ENCODE peak calls at places on chromosomes 11 and 22, in five cellular contexts. K, G, B, W and D are unnamed samples.
A peak's percentile ranks its signal among the peaks of the same experiment; 100 is the strongest.

GRCh38 chr11:71917646-71918045 is 10.7 kb downstream of the XNDC1N start:
- DNase-seq in B (no peak), W (no peak), K (no peak), G (no peak), D (no peak)

GRCh38 chr11:76810151-76810853 is 27.1 kb downstream of the TSKU start:
- DNase-seq in G (no peak), K (no peak), B (no peak), W (no peak), D (peak; percentile 32)

GRCh38 chr11:119671048-119671447 is 58.0 kb downstream of the NECTIN1 start:
- DNase-seq in W (peak; percentile 94), G (no peak), K (no peak), B (no peak), D (no peak)

GRCh38 chr11:65440831-65441499 is 18.4 kb downstream of the NEAT1 start:
- DNase-seq in K (no peak), G (no peak), B (no peak), W (peak; percentile 34), D (no peak)

GRCh38 chr11:124873980-124874379 is 8.7 kb downstream of the ROBO3 start:
- DNase-seq in W (no peak), G (no peak), B (no peak), K (no peak), D (peak; percentile 37)

GRCh38 chr22:48489551-48490512 is 1337.8 kb downstream of the BRD1 start:
- DNase-seq in W (peak; percentile 51), K (peak; percentile 64), G (no peak), B (no peak), D (peak; percentile 73)

GRCh38 chr22:26777402-26777801 is 120.0 kb downstream of the MIAT start:
- DNase-seq in B (no peak), W (no peak), K (no peak), G (no peak), D (peak; percentile 58)

GRCh38 chr22:31474743-31475142 is 14.9 kb downstream of the EIF4ENIF1 start:
- DNase-seq in K (no peak), G (no peak), B (no peak), W (no peak), D (no peak)

GRCh38 chr11:31646206-31646605 is 136.6 kb downstream of the ELP4 start:
- DNase-seq in W (no peak), K (no peak), B (no peak), G (no peak), D (no peak)

GRCh38 chr11:5737091-5737490 is 843 bp downstream of the OR56B1 start:
- DNase-seq in B (no peak), G (no peak), K (no peak), W (no peak), D (no peak)

GRCh38 chr22:35442471-35442870 is 42.5 kb downstream of the MCM5 start:
- DNase-seq in W (no peak), B (no peak), K (no peak), G (no peak), D (no peak)

GRCh38 chr11:36741515-36741914 is 143.5 kb upstream of the RAG2 start:
- DNase-seq in K (no peak), W (no peak), G (no peak), B (no peak), D (no peak)

GRCh38 chr11:15816996-15817395 is 539.4 kb downstream of the SOX6 start:
- DNase-seq in W (no peak), B (no peak), K (no peak), G (no peak), D (no peak)

GRCh38 chr11:117786099-117786870 is 10.7 kb downstream of the DSCAML1 start:
- DNase-seq in G (no peak), B (no peak), K (no peak), W (no peak), D (no peak)

DNA sequence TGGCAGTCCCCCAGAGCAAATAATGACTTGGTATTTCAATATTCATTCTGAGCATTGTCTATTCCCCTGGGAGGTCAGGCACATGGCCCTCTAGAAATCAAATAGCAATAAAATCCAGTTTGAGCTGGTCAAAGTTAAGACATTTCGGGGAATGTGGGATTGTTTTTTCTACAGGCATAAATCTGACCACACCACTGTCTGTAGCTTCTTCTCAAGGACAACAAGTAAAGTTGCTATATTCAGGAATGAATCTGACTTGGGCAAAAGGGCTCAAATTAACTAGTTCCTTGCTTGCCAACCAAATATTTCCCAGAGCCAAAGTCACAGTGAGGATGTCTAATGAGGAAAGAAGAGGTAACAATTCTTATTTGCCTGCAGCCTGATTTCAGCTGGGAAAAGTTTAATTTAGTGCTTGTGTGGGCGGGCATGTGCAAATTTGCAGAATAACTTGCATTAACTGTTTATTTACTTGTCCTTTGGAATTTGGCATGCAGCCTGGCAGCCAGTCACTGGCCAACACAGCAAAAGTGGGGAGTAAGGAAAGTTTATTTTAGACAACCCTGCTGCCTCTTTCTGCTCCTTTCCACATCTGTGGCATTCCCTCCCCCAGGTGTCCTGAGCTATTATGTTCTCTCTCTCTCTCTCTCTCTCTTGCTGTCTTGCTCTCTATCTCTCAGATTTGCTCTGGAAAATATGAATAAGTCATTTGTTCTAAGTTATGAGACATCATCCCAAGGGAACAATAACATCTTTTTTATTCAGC is 51.2 kb upstream of the ARHGAP20 start:
- DNase-seq in G (peak; percentile 3), W (peak; percentile 81), B (no peak), K (no peak), D (no peak)
- H3K27ac ChIP-seq in G (no peak overlapping the region), W (no peak overlapping the region), B (no peak overlapping the region), K (no peak overlapping the region), D (no peak overlapping the region)

GRCh38 chr11:131889146-131889577 is 518.7 kb downstream of the NTM start:
- DNase-seq in G (no peak), K (peak; percentile 55), B (no peak), W (no peak), D (peak; percentile 57)
- H3K9ac ChIP-seq in G (no peak overlapping the region), K (no peak overlapping the region), B (no peak overlapping the region), W (no peak overlapping the region), D (no peak overlapping the region)

GRCh38 chr11:958101-958500 is 32.4 kb downstream of the AP2A2 start:
- DNase-seq in B (no peak), W (no peak), K (no peak), G (no peak), D (no peak)

GRCh38 chr11:959608-960007 is 33.9 kb downstream of the AP2A2 start:
- DNase-seq in B (no peak), G (peak; percentile 63), W (no peak), K (no peak), D (no peak)

GRCh38 chr11:957201-957920 is 31.7 kb downstream of the AP2A2 start:
- DNase-seq in B (no peak), W (no peak), G (no peak), K (no peak), D (no peak)

GRCh38 chr11:961921-962320 is 36.3 kb downstream of the AP2A2 start:
- DNase-seq in G (no peak), W (no peak), B (no peak), K (no peak), D (no peak)

GRCh38 chr11:959027-959426 is 33.4 kb downstream of the AP2A2 start:
- DNase-seq in B (no peak), W (no peak), K (no peak), G (no peak), D (no peak)
- H3K27ac ChIP-seq in B (peak overlapping the region; percentile 10), W (peak overlapping the region; percentile 65), K (no peak overlapping the region), G (no peak overlapping the region), D (no peak overlapping the region)

DNA sequence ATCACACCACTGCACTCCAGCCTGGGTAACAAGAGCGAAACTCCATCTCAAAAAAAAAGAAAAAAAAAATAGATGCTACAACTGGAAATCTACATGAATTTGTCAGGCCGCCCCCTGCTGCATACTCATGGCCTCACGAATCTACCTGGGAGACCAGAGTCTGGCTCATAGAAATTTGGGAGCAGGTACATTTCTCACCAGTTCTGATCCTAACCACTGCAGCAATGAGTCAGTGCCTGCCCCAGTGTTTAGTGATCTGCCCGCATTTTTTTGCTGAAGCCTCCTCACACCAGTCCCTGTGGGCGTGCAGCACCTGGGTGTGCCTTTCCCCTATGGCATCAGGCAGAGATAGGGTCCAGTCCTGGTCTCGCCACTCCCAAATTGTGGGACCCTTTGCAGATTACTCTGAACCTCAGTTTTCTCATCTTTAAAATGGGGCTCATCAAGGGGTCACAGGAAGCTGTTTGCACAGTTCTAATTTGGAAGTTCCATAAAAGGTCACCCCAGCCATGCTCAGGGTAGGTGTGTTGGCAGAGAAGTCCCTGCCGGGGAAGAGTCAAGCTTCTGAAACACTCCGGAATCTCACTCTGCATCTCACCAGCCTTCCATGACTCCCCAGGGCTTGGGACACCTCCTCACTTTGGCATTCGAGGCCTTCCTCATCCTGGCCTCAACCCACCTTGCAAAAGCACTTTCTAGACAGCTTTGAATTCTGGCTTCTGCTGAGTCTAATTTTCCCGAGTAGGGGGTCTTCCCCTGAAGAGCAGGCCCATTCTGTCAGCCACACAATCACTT is 39.3 kb upstream of the LINC01488 start:
- DNase-seq in G (no peak), B (no peak), W (peak; percentile 28), K (no peak), D (peak; percentile 67)
- H3K9ac ChIP-seq in G (no peak overlapping the region), B (no peak overlapping the region), W (no peak overlapping the region), K (no peak overlapping the region), D (no peak overlapping the region)